ENCODE peak calls at places on chromosomes 13 and 19, in four cellular contexts. U is uterus, C is endodermal cell, X is brain microvascular endothelial cell. V is an unnamed sample.

GRCh38 chr13:99894835-99895427 is 76.6 kb downstream of the ZIC5 start:
- DNase-seq in C (peak; percentile 70), X (no peak), U (no peak), V (no peak)

GRCh38 chr19:34495416-34495815 is 13.9 kb downstream of the WTIP start:
- DNase-seq in C (no peak), U (no peak), X (no peak), V (no peak)

GRCh38 chr13:50353651-50354415 is 338.6 kb downstream of the KCNRG start:
- DNase-seq in C (no peak), U (no peak), X (peak; percentile 7), V (no peak)

GRCh38 chr13:23966691-23967615 is 69.7 kb upstream of the C1QTNF9B start:
- DNase-seq in C (no peak), X (no peak), U (no peak), V (no peak)

GRCh38 chr19:45782820-45783785 is 813 bp upstream of the DMPK start:
- DNase-seq in X (peak; percentile 28), U (peak; percentile 84), C (peak; percentile 51), V (peak; percentile 87)

GRCh38 chr19:4089400-4089908 is 22.8 kb upstream of the ZBTB7A start:
- DNase-seq in C (no peak), U (no peak), X (no peak), V (peak; percentile 70)

GRCh38 chr13:80010846-80011245 is 330.1 kb downstream of the SPRY2 start:
- DNase-seq in U (no peak), X (no peak), C (no peak), V (no peak)

GRCh38 chr19:10389863-10390262 is 9.5 kb upstream of the TYK2 start:
- DNase-seq in U (no peak), X (no peak), C (peak; percentile 79), V (no peak)

GRCh38 chr13:109140777-109141354 is 511.5 kb downstream of the MYO16 start:
- DNase-seq in U (no peak), C (no peak), X (no peak), V (no peak)

GRCh38 chr13:46831588-46832194 is 34.7 kb upstream of the ESD start:
- DNase-seq in X (peak; percentile 46), U (peak; percentile 20), C (peak; percentile 78), V (no peak)

GRCh38 chr19:39082745-39083598 is 1.2 kb upstream of the ACP7 start:
- DNase-seq in X (no peak), U (no peak), C (no peak), V (no peak)

GRCh38 chr19:33550741-33551140 is 29.1 kb upstream of the PEPD start:
- DNase-seq in X (no peak), C (no peak), U (no peak), V (no peak)

GRCh38 chr13:101941095-101941777 is 460.6 kb downstream of the FGF14 start:
- DNase-seq in U (no peak), X (peak; percentile 11), C (peak; percentile 65), V (no peak)

GRCh38 chr19:41774515-41774980 is 19.2 kb downstream of the CEACAM6 start:
- DNase-seq in C (no peak), U (no peak), X (no peak), V (no peak)

GRCh38 chr19:2982983-2983350 is 5.6 kb downstream of the TLE6 start:
- DNase-seq in C (peak; percentile 59), U (peak; percentile 91), X (no peak), V (peak; percentile 86)

GRCh38 chr13:101115762-101116161 is 300.5 kb downstream of the NALCN start:
- DNase-seq in U (no peak), C (no peak), X (no peak), V (no peak)

GRCh38 chr13:98447881-98448641 is 128.8 kb downstream of the STK24 start:
- DNase-seq in C (peak; percentile 92), U (no peak), X (no peak), V (no peak)
- TF ChIP-seq CTCF in C (peak; percentile 88), U (peak; percentile 45), X (peak; percentile 80), V (no peak)

DNA sequence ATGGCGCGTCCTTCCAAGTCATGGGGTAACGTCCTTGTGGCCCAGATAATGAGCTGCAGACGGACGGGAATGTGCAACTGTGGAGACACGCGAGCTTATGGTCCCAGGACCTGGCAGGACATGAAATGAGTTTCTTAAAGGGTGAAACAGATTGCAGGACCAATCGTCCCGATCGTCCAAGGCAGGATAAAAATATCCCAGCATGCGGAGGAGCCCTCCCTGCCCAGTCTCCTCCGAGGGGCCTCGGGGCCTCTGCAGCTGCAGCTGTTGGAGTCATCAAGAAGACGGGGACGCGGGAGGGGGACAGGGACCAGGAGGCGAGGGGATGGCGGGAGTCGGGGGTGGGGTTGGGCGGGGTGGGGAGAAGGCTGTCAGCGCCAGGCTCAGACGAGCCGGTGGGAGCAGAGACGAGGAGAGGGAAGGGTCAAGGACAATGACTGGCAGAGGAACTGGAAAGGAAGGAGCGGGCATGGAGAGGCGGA is 14.4 kb upstream of the GARIN5A start:
- DNase-seq in C (no peak), U (no peak), X (no peak), V (peak; percentile 85)
- H3K27ac ChIP-seq in C (no peak overlapping the region), U (no peak overlapping the region), X (no peak overlapping the region), V (peak overlapping the region; percentile 67)

GRCh38 chr13:37869756-37870488 is at the start of gene TRPC4:
- DNase-seq in U (peak; percentile 50), C (peak; percentile 92), X (peak; percentile 79), V (peak; percentile 19)

GRCh38 chr13:37870489-37870845 is 895 bp upstream of the TRPC4 start:
- DNase-seq in U (no peak), C (no peak), X (no peak), V (no peak)

GRCh38 chr13:37869506-37869755 is 141 bp downstream of the TRPC4 start:
- DNase-seq in X (no peak), U (no peak), C (peak; percentile 78), V (no peak)

GRCh38 chr13:37870895-37871550 is 1.5 kb upstream of the TRPC4 start:
- DNase-seq in C (peak; percentile 77), X (peak; percentile 61), U (no peak), V (no peak)

DNA sequence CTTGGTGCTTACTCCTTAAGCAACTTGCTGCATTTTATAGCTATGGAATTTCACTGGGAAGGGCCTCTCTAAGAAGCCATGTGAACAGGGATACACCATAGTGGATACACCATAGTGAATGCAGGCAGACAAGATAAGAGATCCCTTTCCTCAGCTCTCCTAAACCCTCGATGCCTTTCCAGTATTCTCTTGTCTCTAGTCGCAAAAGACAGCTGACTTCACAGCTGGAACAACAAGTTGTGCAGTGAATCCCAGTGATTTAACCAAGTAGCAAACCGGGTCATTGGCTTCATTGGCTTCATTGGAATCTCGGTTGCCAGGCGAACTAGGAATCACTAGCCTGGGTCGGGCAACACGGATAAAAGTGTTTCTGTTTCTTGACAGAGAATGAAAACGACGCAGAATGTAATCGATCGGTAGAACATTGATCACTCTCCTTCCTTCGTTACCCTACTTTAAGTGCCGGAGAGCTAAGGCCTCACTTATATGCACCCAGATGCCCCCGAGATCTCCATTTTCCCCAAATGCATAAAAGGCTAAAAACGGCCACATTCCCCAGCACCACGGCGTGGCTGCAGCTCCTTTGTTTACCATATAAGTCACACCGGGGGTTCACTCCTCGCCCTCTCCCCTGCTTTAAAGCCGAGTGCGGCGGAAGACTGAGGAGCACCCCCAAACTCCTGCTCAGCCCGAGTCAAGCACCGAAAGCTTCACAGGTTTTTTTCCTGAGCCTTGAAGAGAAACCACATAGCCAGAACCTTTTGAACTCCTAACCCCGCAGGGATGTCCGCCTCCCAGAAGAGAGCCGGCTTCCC is 674 bp downstream of the TRPC4 start:
- DNase-seq in X (peak; percentile 46), C (peak; percentile 76), U (no peak), V (no peak)
- H3K4me3 ChIP-seq in X (peak overlapping the region; percentile 77), C (peak overlapping the region; percentile 95), U (peak overlapping the region; percentile 58), V (peak overlapping the region; percentile 58)

GRCh38 chr13:67071918-67072598 is 158.1 kb downstream of the PCDH9 start:
- DNase-seq in U (no peak), C (no peak), X (no peak), V (no peak)

GRCh38 chr13:67077132-67077531 is 153.0 kb downstream of the PCDH9 start:
- DNase-seq in C (no peak), X (no peak), U (no peak), V (no peak)

GRCh38 chr13:67076378-67076777 is 153.8 kb downstream of the PCDH9 start:
- DNase-seq in C (no peak), U (no peak), X (no peak), V (no peak)

GRCh38 chr13:67078062-67078461 is 152.1 kb downstream of the PCDH9 start:
- DNase-seq in C (no peak), U (no peak), X (no peak), V (no peak)

GRCh38 chr13:67075239-67075638 is 154.9 kb downstream of the PCDH9 start:
- DNase-seq in U (no peak), X (no peak), C (no peak), V (no peak)
- TF ChIP-seq CTCF in U (no peak), X (peak; percentile 25), C (peak; percentile 60), V (peak; percentile 10)

GRCh38 chr19:48868196-48868886 is at the start of gene PLEKHA4:
- DNase-seq in X (no peak), C (peak; percentile 72), U (peak; percentile 89), V (peak; percentile 85)
- H3K27ac ChIP-seq in X (peak within 1 kb of the TSS; percentile 48), C (peak within 1 kb of the TSS; percentile 75), U (peak within 1 kb of the TSS; percentile 94), V (peak within 1 kb of the TSS; percentile 79)

DNA sequence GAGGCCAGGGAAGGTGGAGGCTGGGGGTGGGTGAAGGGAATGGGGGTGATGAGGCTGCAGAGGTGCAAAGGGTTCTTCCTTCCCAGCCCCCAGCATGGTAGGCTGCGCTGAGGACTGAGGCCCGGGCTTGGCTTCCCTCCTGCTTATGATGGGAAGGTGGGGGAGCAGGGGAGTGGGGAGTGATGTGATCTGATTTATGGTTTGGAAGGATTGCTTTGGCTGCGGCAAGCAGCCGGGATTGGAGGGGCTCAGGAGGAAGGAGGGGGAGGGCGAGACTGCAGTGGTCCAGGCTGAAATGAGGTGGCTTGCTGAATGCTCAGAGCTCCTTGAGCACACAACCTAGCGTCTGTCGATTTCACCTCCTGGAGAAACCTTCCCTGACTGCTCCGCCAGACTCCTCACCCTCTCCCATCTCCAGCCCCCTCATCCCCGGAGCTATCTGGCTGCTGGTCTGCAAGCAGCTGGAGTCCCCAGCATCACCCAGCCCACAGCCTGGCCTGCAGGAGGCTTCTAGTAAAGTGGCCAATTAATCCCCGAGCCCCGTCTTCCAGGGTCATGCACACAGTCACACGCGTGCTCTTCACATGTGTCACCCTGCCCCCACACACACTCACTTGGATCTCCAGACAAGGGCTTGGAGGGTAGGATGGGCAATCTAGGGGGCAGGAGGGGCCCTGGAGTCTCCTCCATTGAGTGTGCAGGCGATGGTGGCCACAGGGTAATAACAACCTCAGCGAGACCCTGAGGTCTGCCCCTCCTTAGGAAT is 733 bp upstream of the CLEC11A start:
- DNase-seq in U (no peak), C (no peak), X (no peak), V (no peak)
- H3K4me3 ChIP-seq in U (peak overlapping the region; percentile 66), C (no peak overlapping the region), X (no peak overlapping the region), V (peak overlapping the region; percentile 25)

GRCh38 chr19:14091885-14092462 is 1.4 kb upstream of the SAMD1 start:
- DNase-seq in X (no peak), C (peak; percentile 68), U (no peak), V (no peak)
- TF ChIP-seq CTCF in X (no peak), C (no peak), U (no peak), V (no peak)

V was measured in psoas muscle.